ENCODE peak calls at places on chromosomes 1 and 21, in four cellular contexts. Z is CD4-positive, alpha-beta memory T cell; G is HAP-1; L is tibial nerve. N is an unnamed sample.

GRCh38 chr1:19682257-19682656 is 17.6 kb downstream of the HTR6 start:
- DNase-seq in Z (no peak), G (no peak), L (no peak), N (no peak)

GRCh38 chr1:207518608-207519239 is 22.8 kb downstream of the CR1 start:
- DNase-seq in Z (no peak), G (no peak), L (no peak), N (no peak)

GRCh38 chr1:238960071-238960470 is 426.3 kb upstream of the CHRM3 start:
- DNase-seq in Z (no peak), G (peak; percentile 88), L (no peak), N (no peak)

GRCh38 chr1:202599669-202600431 is 110.4 kb downstream of the SYT2 start:
- DNase-seq in Z (no peak), G (peak; percentile 65), L (peak; percentile 37), N (peak; percentile 43)

GRCh38 chr21:39575778-39576177 is 37.0 kb upstream of the B3GALT5 start:
- DNase-seq in Z (no peak), G (no peak), L (no peak), N (no peak)

GRCh38 chr1:89759036-89759435 is 61.8 kb upstream of the LRRC8D start:
- DNase-seq in Z (no peak), G (no peak), L (no peak), N (no peak)

GRCh38 chr1:36789535-36789934 is 244.8 kb downstream of the GRIK3 start:
- DNase-seq in Z (no peak), G (no peak), L (no peak), N (no peak)

GRCh38 chr1:61486783-61487505 is 238.0 kb downstream of the TM2D1 start:
- DNase-seq in Z (no peak), G (no peak), L (no peak), N (no peak)

GRCh38 chr21:44734841-44735240 is 23.5 kb upstream of the TSPEAR start:
- DNase-seq in Z (no peak), G (no peak), L (no peak), N (no peak)

GRCh38 chr1:1345860-1346500 is 3.2 kb downstream of the DVL1 start:
- DNase-seq in Z (no peak), G (no peak), L (no peak), N (no peak)

GRCh38 chr1:1343811-1344421 is 5.3 kb downstream of the DVL1 start:
- DNase-seq in Z (no peak), G (no peak), L (no peak), N (no peak)

GRCh38 chr1:1346501-1346890 is 2.7 kb downstream of the DVL1 start:
- DNase-seq in Z (no peak), G (no peak), L (no peak), N (no peak)

GRCh38 chr1:1344672-1345361 is 4.4 kb downstream of the DVL1 start:
- DNase-seq in Z (no peak), G (no peak), L (no peak), N (no peak)

DNA sequence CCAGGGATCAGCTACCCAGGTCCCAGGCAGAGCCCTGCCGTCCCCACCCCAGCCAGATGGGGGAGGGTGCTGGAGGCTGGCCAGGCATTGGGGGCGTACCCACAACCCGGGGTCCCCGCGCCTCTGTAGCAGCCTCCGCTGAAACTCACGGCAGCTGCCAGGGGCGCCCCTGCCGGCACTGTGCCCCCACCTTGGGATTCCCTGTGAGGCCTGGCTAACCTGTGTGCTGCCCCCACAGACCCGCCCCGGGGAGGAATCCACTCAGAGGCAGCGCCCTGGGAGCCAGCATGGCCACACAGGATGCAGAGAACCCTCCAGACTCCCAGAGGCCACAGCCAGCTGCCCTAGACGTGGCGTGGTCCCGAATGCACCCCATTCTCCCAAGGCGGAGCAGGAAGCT is 3.8 kb downstream of the DVL1 start:
- DNase-seq in Z (no peak), G (no peak), L (no peak), N (no peak)
- H3K4me1 ChIP-seq in Z (peaks cover 14% of the 10 kb centered on the region), G (no peaks in the 10 kb centered on the region), L (peaks cover 45% of the 10 kb centered on the region), N (peaks cover 28% of the 10 kb centered on the region)

DNA sequence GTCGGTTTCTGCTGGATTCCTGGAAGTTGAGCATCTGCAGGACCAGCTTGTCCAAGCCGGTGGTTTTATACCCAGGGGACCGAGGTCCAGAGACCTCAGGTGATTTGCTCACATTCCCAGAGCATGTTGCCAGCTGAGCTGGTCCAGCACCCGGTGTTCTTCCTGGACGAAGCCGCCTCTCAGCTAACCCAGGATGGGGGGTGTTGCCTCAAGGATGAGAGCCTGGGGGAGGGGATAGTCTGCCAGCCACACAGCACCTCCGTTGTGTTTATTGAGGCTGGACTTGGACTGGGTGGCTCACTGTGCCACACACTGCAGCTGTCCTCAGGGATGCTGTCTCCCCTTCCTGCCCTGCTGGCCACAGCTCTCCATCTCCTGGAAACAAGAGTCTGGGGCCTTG is 1.5 kb downstream of the TMEM201 start:
- DNase-seq in Z (no peak), G (no peak), L (no peak), N (no peak)
- H3K4me1 ChIP-seq in Z (peaks cover 42% of the 10 kb centered on the region), G (peaks cover 19% of the 10 kb centered on the region), L (peaks cover 21% of the 10 kb centered on the region), N (peaks cover 55% of the 10 kb centered on the region)

GRCh38 chr1:147169840-147170674 is 2.2 kb downstream of the PRKAB2 start:
- DNase-seq in Z (no peak), G (peak; percentile 28), L (no peak), N (no peak)

GRCh38 chr1:147168626-147169058 is 3.6 kb downstream of the PRKAB2 start:
- DNase-seq in Z (no peak), G (no peak), L (no peak), N (no peak)

GRCh38 chr1:147171399-147172167 is 687 bp downstream of the PRKAB2 start:
- DNase-seq in Z (no peak), G (peak; percentile 21), L (no peak), N (no peak)

GRCh38 chr1:147169171-147169570 is 3.1 kb downstream of the PRKAB2 start:
- DNase-seq in Z (no peak), G (peak; percentile 59), L (no peak), N (no peak)

DNA sequence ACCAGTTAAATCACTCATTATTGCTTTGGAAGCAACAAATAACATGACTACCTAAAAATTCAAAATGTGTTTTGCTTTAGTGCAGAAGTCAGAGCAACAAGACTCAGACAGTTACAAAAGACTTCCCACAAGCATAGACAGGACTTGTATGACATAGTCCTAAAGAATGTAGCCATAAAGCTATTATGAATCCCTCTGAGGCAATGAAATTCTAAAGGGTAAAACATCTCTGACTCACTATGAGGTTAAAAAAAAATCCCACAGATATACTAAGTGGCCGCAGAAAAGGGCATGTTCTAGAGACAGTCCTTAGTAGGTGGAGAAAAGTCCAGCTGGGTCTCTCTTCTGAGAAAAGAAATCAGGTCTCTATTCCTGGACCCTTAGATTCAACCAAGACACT is 4.9 kb downstream of the PRKAB2 start:
- DNase-seq in Z (no peak), G (no peak), L (no peak), N (no peak)
- H3K4me1 ChIP-seq in Z (peaks cover 18% of the 10 kb centered on the region), G (peaks cover 24% of the 10 kb centered on the region), L (no peaks in the 10 kb centered on the region), N (peaks cover 29% of the 10 kb centered on the region)

GRCh38 chr1:243267346-243268283 is 11.8 kb downstream of the SDCCAG8 start:
- DNase-seq in Z (no peak), G (no peak), L (no peak), N (no peak)
- H3K4me1 ChIP-seq in Z (no peaks in the 10 kb centered on the region), G (peaks cover 15% of the 10 kb centered on the region), L (peaks cover 50% of the 10 kb centered on the region), N (peaks cover 2% of the 10 kb centered on the region)

GRCh38 chr1:248821101-248821500 is 4.6 kb downstream of the SH3BP5L start:
- DNase-seq in Z (no peak), G (no peak), L (no peak), N (no peak)
- H3K4me1 ChIP-seq in Z (peaks cover 87% of the 10 kb centered on the region), G (no peaks in the 10 kb centered on the region), L (peaks cover 41% of the 10 kb centered on the region), N (peaks cover 51% of the 10 kb centered on the region)

GRCh38 chr1:45260244-45260643 is 53.8 kb upstream of the ZSWIM5 start:
- DNase-seq in Z (no peak), G (no peak), L (no peak), N (no peak)
- H3K4me1 ChIP-seq in Z (no peaks in the 10 kb centered on the region), G (no peaks in the 10 kb centered on the region), L (no peaks in the 10 kb centered on the region), N (no peaks in the 10 kb centered on the region)

GRCh38 chr1:21317690-21318043 is 27.4 kb upstream of the ECE1 start:
- DNase-seq in Z (no peak), G (no peak), L (no peak), N (no peak)
- H3K4me1 ChIP-seq in Z (peaks cover 27% of the 10 kb centered on the region), G (peaks cover 3% of the 10 kb centered on the region), L (peaks cover 82% of the 10 kb centered on the region), N (no peaks in the 10 kb centered on the region)

DNA sequence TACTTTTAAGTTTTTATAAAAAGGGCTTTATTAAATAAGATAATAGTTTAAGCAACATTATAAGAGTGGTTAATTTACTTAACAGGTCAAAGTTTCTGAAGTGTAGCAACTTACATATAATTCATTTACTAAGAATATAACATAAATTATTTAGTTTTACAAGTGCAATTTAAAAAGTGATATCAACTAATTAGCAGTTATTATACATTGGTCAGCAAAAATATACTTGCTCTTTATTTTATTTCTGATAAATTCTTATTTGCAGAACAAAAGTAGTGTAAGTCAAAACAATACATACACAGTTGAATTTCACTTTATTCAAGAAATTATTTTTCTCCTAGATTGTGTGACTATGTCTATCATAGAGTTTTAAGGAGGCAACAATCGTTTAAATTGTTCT is 215.6 kb downstream of the SPATA17 start:
- DNase-seq in Z (no peak), G (no peak), L (no peak), N (no peak)
- H3K4me1 ChIP-seq in Z (no peaks in the 10 kb centered on the region), G (peaks cover 5% of the 10 kb centered on the region), L (no peaks in the 10 kb centered on the region), N (no peaks in the 10 kb centered on the region)

N was measured in DND-41.